ENCODE peak calls at places on chromosomes 3 and 15, in four cellular contexts. K, E, M and O are unnamed samples.
A peak's percentile ranks its signal among the peaks of the same experiment; 100 is the strongest.

GRCh38 chr15:71756574-71757352 is 53.6 kb upstream of the NR2E3 start:
- DNase-seq in M (no peak), E (no peak), K (no peak), O (no peak)

GRCh38 chr15:68249058-68249713 is 19.7 kb upstream of the CLN6 start:
- DNase-seq in M (no peak), E (no peak), K (no peak), O (no peak)

GRCh38 chr15:44535509-44536297 is 1.2 kb upstream of the EIF3J start:
- DNase-seq in K (no peak), E (peak; percentile 15), M (no peak), O (peak; percentile 35)

GRCh38 chr3:149593416-149594160 is 64.2 kb downstream of the WWTR1 start:
- DNase-seq in M (no peak), K (no peak), E (no peak), O (no peak)

GRCh38 chr15:67413770-67414429 is 107.0 kb upstream of the C15orf61 start:
- DNase-seq in M (no peak), E (peak; percentile 35), K (peak; percentile 32), O (no peak)

GRCh38 chr3:96754128-96754527 is 60.3 kb upstream of the EPHA6 start:
- DNase-seq in M (no peak), K (no peak), E (no peak), O (no peak)

GRCh38 chr3:43105224-43105596 is 669 bp downstream of the POMGNT2 start:
- DNase-seq in M (no peak), E (no peak), K (no peak), O (no peak)

GRCh38 chr3:110579841-110580550 is 491.6 kb upstream of the NECTIN3 start:
- DNase-seq in K (no peak), E (no peak), M (no peak), O (no peak)

GRCh38 chr15:41022487-41023090 is 69.3 kb downstream of the CHAC1 start:
- DNase-seq in K (peak; percentile 31), M (peak; percentile 21), E (peak; percentile 28), O (peak; percentile 61)

GRCh38 chr3:114624047-114624445 is 330.2 kb downstream of the TIGIT start:
- DNase-seq in E (peak; percentile 9), M (no peak), K (no peak), O (no peak)

GRCh38 chr3:49786357-49787181 is at the start of gene IP6K1:
- DNase-seq in M (peak; percentile 99), K (peak; percentile 98), E (peak; percentile 99), O (peak; percentile 100)
- TF ChIP-seq PBX3 in M (peak; percentile 100), K (peak; percentile 98), E (peak; percentile 95), O (peak; percentile 100)

DNA sequence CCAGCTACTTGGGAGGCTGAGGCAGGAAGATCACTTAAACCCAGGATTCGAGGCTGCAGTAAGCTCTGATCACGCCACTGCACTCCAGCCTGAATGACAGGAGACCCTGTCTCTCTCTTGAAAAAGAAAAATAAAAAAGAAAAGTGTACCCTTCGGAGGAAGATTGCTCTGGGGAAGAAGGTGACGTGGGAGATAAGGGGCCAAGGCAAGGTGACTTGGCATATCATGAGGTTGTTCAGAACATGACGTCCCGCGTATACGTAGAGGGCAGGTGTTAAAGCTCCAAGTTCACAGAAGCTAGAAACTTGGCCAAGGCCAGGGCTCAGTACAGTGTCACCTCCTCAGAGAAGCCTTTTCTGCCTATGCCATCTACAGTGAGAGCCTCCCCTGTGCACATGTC is 6.7 kb upstream of the ACAD9 start:
- DNase-seq in K (no peak), E (no peak), M (no peak), O (no peak)
- TF ChIP-seq PBX3 in K (no peak), E (no peak), M (no peak), O (no peak)

DNA sequence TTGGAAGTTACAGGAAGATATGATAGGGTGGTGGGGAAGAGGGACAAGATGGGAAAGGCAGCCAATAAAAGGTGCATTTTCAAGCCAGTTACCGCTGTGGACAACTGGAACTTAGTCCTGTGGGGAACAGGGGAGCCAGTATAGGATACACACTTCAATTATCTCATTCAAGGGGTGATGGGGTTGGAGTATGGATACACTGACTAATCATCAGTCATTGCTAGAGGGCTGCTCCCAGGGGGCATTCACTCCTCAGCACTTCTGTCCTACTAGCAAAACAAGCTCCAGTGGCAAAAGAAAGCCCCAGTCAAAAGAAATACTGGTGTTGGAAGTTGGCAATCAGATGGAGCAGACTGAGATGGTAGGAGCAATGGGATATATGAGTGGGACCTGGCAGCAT is 183.4 kb upstream of the GADL1 start:
- DNase-seq in E (no peak), K (no peak), M (no peak), O (no peak)
- TF ChIP-seq PBX3 in E (no peak), K (no peak), M (no peak), O (no peak)

GRCh38 chr3:126149256-126149902 is 31.0 kb downstream of the ALDH1L1 start:
- DNase-seq in K (no peak), E (no peak), M (no peak), O (no peak)
- TF ChIP-seq PBX3 in K (no peak), E (no peak), M (no peak), O (no peak)

GRCh38 chr3:117105650-117106049 is 396.1 kb downstream of the TUSC7 start:
- DNase-seq in E (no peak), M (no peak), K (no peak), O (peak; percentile 48)
- TF ChIP-seq PBX3 in E (no peak), M (no peak), K (no peak), O (peak; percentile 93)

GRCh38 chr3:49759226-49759625 is 27.1 kb downstream of the IP6K1 start:
- DNase-seq in E (no peak), M (no peak), K (no peak), O (no peak)

GRCh38 chr3:49763981-49764380 is 22.4 kb downstream of the IP6K1 start:
- DNase-seq in K (no peak), E (no peak), M (no peak), O (no peak)

GRCh38 chr3:49757197-49757596 is 29.1 kb downstream of the IP6K1 start:
- DNase-seq in E (no peak), K (no peak), M (no peak), O (no peak)

GRCh38 chr3:49756036-49756435 is 30.3 kb downstream of the IP6K1 start:
- DNase-seq in E (no peak), K (no peak), M (no peak), O (no peak)

GRCh38 chr3:49761661-49762060 is 24.7 kb downstream of the IP6K1 start:
- DNase-seq in K (no peak), E (no peak), M (no peak), O (no peak)
- TF ChIP-seq PBX3 in K (no peak), E (no peak), M (no peak), O (no peak)

DNA sequence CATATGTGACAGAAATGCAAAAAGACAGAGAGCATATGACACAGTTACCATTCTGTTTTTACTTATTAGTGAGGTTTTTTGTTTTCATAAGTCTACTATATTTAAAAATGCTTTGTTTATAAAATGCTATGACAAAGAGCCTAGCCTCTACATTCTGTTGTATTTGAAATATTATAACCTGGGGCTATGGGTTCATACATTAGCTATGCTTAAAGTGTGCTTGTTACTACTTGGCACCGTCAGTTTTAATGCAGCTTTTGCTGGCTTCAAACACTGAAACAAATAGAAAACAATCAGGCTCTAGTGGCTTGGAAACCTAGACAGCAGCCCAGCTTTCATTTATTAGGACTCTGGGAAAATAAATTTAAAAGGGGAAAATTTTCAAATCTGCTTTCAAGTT is 635.9 kb downstream of the CADM2 start:
- DNase-seq in M (no peak), K (no peak), E (no peak), O (no peak)
- TF ChIP-seq PBX3 in M (no peak), K (no peak), E (no peak), O (no peak)

GRCh38 chr3:126550488-126551051 is 8.2 kb downstream of the C3orf22 start:
- DNase-seq in E (no peak), K (no peak), M (no peak), O (peak; percentile 54)
- TF ChIP-seq PBX3 in E (no peak), K (no peak), M (no peak), O (no peak)